ENCODE peak calls at places on chromosomes 12 and 14, in four cellular contexts. T, X, Y and F are unnamed samples.

GRCh38 chr12:64083285-64084210 is 138.5 kb downstream of the KICS2 start:
- DNase-seq in T (no peak), X (peak; percentile 68), Y (peak; percentile 79), F (no peak)

GRCh38 chr14:67432088-67432564 is 20.2 kb upstream of the PLEK2 start:
- DNase-seq in T (no peak), X (no peak), Y (no peak), F (no peak)

GRCh38 chr14:68266998-68267397 is 447.4 kb downstream of the RAD51B start:
- DNase-seq in T (no peak), X (no peak), Y (no peak), F (no peak)

GRCh38 chr12:6635375-6635855 is 344 bp downstream of the LPAR5 start:
- DNase-seq in T (peak; percentile 55), X (no peak), Y (no peak), F (peak; percentile 36)

GRCh38 chr12:72024613-72025012 is 86.0 kb downstream of the TPH2 start:
- DNase-seq in T (no peak), X (no peak), Y (no peak), F (no peak)

GRCh38 chr12:131775904-131776889 is 52.0 kb upstream of the MMP17 start:
- DNase-seq in T (no peak), X (no peak), Y (no peak), F (no peak)

GRCh38 chr14:102770147-102770909 is 6.9 kb upstream of the TRAF3 start:
- DNase-seq in T (no peak), X (no peak), Y (no peak), F (no peak)

GRCh38 chr12:12007713-12008231 is 63.0 kb upstream of the BCL2L14 start:
- DNase-seq in T (no peak), X (no peak), Y (no peak), F (no peak)

GRCh38 chr12:79715308-79715707 is 24.5 kb upstream of the PAWR start:
- DNase-seq in T (no peak), X (no peak), Y (no peak), F (no peak)

GRCh38 chr14:87896393-87897380 is 96.3 kb downstream of the GALC start:
- DNase-seq in T (no peak), X (no peak), Y (no peak), F (no peak)

GRCh38 chr14:106879241-106879640 is 1352.9 kb downstream of the TMEM121 start:
- DNase-seq in T (peak; percentile 61), X (no peak), Y (no peak), F (no peak)

GRCh38 chr14:106877527-106877926 is 1351.1 kb downstream of the TMEM121 start:
- DNase-seq in T (no peak), X (no peak), Y (no peak), F (no peak)

DNA sequence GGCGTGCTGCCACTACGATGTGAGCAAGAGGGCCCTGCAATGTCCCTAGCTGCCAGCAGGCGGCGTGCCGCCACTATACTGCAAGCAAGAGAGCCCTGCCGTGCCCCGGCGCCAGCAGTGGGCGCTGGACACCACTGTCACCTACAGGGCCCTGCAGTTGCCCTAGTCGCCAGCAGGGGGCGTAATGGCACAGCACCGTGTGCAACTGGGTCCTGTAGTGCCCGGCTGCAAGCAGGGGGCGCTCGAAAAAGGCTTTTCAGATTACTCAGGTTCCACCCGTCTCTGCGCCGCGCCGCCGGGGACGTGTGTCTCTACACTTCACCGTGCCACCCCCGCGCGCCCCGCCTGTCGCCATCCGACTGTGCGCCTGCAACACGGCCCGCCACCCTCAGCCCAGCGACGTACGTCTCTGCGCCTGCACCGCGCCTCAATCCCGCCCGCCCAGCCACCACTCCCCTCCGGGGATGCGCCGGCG is 1356.9 kb downstream of the TMEM121 start:
- DNase-seq in T (peak; percentile 36), X (no peak), Y (peak; percentile 71), F (peak; percentile 25)
- TF ChIP-seq CTCF in T (peak; percentile 52), X (peak; percentile 41), Y (peak; percentile 60), F (peak; percentile 58)

DNA sequence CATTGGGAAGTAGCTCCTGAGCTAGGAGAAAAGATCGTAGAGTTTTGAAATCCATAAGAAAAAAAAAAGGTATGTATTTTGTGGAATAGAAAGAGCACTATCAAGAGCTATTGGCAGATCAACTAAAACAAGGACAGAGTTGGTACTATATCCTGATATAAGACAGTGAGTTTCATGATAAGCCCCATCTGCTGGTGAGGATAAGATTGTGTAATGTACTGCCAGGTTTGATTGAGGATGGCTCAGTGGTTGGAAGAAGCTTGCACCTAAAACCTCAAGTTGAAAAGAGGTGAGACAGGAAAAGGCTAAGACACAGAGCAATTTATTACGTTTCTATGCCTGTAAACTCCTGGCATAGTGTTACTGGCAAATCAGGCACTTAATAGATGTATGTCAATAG is 525.6 kb downstream of the FLRT2 start:
- DNase-seq in T (no peak), X (no peak), Y (no peak), F (no peak)
- TF ChIP-seq CTCF in T (no peak), X (no peak), Y (no peak), F (no peak)

DNA sequence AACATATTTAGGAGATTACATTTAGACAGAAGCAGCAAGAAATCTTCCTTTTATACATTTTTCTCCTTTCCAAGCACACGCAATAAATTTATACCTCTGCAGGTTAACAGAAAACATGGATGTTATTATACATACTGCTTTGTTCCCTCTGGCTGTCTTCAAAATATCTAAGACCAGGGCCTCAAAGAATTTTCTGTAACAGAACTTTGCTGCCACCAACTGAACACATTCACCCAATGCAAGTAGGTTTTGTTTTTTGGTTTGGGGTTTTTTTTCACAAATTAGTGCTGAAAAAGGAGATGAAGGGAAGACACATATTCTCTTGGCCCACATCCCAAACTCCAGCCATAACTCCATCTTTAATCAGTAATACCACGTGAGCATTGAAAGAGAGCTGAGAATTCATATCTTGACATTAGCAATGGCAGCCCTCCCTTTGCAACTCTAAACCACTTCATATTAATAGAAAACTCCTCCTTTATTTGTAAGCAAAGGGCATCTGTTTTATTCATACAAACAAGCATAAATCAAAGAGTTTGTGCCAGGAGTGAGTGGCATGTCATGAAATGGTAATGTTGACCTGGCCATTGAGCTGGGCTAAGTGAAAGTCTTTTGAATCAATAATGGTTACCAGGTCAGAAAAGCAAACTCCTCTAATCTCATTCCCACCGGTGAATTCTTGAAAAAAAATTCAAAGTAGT is 150.8 kb upstream of the FSCB start:
- DNase-seq in T (no peak), X (no peak), Y (no peak), F (no peak)
- TF ChIP-seq CTCF in T (no peak), X (no peak), Y (no peak), F (no peak)

GRCh38 chr12:8780389-8780788 is 42.0 kb upstream of the A2ML1 start:
- DNase-seq in T (no peak), X (no peak), Y (no peak), F (no peak)
- TF ChIP-seq CTCF in T (no peak), X (peak; percentile 39), Y (peak; percentile 39), F (peak; percentile 23)

GRCh38 chr12:111220363-111220762 is 148.5 kb downstream of the PHETA1 start:
- DNase-seq in T (no peak), X (no peak), Y (no peak), F (no peak)

GRCh38 chr12:111218499-111218898 is 150.4 kb downstream of the PHETA1 start:
- DNase-seq in T (no peak), X (no peak), Y (no peak), F (no peak)

GRCh38 chr12:111222027-111222414 is 146.9 kb downstream of the PHETA1 start:
- DNase-seq in T (no peak), X (no peak), Y (no peak), F (no peak)

GRCh38 chr12:111221296-111222026 is 147.4 kb downstream of the PHETA1 start:
- DNase-seq in T (no peak), X (no peak), Y (no peak), F (no peak)

GRCh38 chr12:111219440-111219839 is 149.5 kb downstream of the PHETA1 start:
- DNase-seq in T (no peak), X (no peak), Y (no peak), F (no peak)
- TF ChIP-seq CTCF in T (no peak), X (no peak), Y (no peak), F (no peak)

DNA sequence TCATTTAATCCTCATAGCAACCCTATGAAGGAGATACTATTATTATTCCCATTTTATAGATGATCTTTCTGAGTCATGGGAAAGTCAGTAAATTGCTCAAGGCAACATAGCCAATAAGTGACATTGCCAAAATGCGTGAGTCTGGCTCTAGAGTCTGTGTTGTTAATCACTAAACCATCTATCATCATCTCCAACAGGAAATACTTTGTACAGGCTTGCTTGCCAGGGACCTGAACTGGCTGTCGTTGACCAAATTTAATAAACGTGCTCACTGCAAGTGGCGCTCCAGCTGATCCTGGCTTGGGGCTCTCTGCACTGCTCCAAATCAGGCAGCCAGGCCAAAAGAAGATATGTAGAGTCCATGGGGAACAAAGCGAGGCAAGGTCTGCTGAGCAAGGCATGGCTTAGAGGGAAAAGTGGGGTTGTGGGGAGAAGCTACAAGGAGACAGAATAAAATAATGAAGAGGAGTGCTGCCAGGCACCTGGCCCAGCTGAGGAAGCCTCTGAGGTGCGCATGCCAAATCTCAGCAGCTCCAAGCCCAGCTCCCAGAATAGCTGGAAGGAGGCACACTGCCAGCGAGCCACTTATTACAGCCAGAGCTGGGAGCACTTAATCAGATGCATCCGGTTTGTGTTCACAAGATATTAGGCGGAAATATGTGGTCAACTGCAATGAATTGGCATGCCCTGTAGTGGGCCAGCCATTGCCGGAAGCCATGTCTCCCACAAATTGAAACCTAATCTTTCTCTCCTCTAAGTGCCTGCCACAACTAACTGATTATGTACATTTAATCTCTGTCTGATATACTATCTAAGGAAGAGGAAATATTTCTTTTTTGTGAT is 43.3 kb upstream of the PTPRO start:
- DNase-seq in T (no peak), X (peak; percentile 85), Y (peak; percentile 94), F (no peak)
- TF ChIP-seq CTCF in T (no peak), X (peak; percentile 24), Y (no peak), F (no peak)